ENCODE peak calls at places on chromosome 11, in seven cellular contexts. U, D, C, N, V, E and F are unnamed samples.

GRCh38 chr11:72225411-72225951 is 914 bp downstream of the INPPL1 start:
- DNase-seq in N (peak), D (peak), V (no peak), E (no peak), U (no peak), C (peak), F (no peak)

GRCh38 chr11:119323532-119324033 is 6.7 kb upstream of the MCAM start:
- DNase-seq in U (peak), C (peak), N (peak), D (peak), V (peak), E (peak), F (no peak)

GRCh38 chr11:118587952-118588351 is 15.7 kb downstream of the ARCN1 start:
- DNase-seq in C (no peak), U (no peak), E (no peak), N (no peak), D (no peak), V (no peak), F (no peak)

GRCh38 chr11:69308531-69308930 is 14.6 kb downstream of the MYEOV start:
- DNase-seq in N (no peak), U (no peak), V (no peak), D (no peak), C (no peak), E (no peak), F (no peak)

GRCh38 chr11:64343740-64344133 is 3.7 kb downstream of the CCDC88B start:
- DNase-seq in D (no peak), N (no peak), C (peak), U (peak), E (no peak), V (no peak), F (no peak)

GRCh38 chr11:12547953-12548650 is 126.1 kb upstream of the TEAD1 start:
- DNase-seq in D (no peak), E (no peak), N (no peak), V (peak), C (no peak), U (no peak), F (no peak)

GRCh38 chr11:71574418-71574817 is 8.3 kb downstream of the KRTAP5-11 start:
- DNase-seq in V (no peak), N (no peak), C (no peak), D (no peak), U (no peak), E (no peak), F (no peak)

GRCh38 chr11:102177974-102178631 is 67.9 kb downstream of the YAP1 start:
- DNase-seq in C (peak), N (no peak), D (no peak), V (peak), E (no peak), U (peak), F (peak)

GRCh38 chr11:133978816-133979215 is 22.0 kb upstream of the IGSF9B start:
- DNase-seq in E (no peak), U (peak), C (peak), D (no peak), N (no peak), V (no peak), F (no peak)

GRCh38 chr11:71372693-71373657 is 75.2 kb downstream of the DHCR7 start:
- DNase-seq in U (peak), C (peak), N (no peak), V (peak), D (no peak), E (no peak), F (no peak)

GRCh38 chr11:34154059-34154875 is 48.8 kb downstream of the NAT10 start:
- DNase-seq in D (no peak), V (no peak), C (no peak), E (no peak), U (peak), N (no peak), F (no peak)

GRCh38 chr11:32469791-32470190 is 34.5 kb upstream of the WT1 start:
- DNase-seq in N (no peak), E (no peak), V (no peak), D (no peak), U (no peak), C (no peak), F (no peak)

GRCh38 chr11:40797981-40798380 is 661.5 kb downstream of the LRRC4C start:
- DNase-seq in N (no peak), V (no peak), U (no peak), C (no peak), D (no peak), E (no peak), F (peak)

GRCh38 chr11:58059011-58059358 is 28.2 kb downstream of the OR6Q1 start:
- DNase-seq in C (peak), E (no peak), V (peak), N (no peak), U (no peak), D (no peak), F (no peak)

GRCh38 chr11:131928992-131929391 is 558.6 kb downstream of the NTM start:
- DNase-seq in C (no peak), N (no peak), E (no peak), V (no peak), U (no peak), D (no peak), F (no peak)